ENCODE peak calls at places on chromosomes 6 and 20, in four cellular contexts. One of them, this sample, is unnamed.

GRCh38 chr6:137309078-137309762 is 90.0 kb upstream of the IFNGR1 start:
- DNase-seq in AG08395: peak
- DNase-seq in cardiac muscle cell: peak
- DNase-seq in M059J: peak
- DNase-seq in this sample: peak

GRCh38 chr6:116553451-116553850 is at the start of gene CALHM4:
- DNase-seq in AG08395: no peak
- DNase-seq in cardiac muscle cell: no peak
- DNase-seq in M059J: no peak
- DNase-seq in this sample: no peak

GRCh38 chr6:156807028-156807427 is 29.9 kb downstream of the ARID1B start:
- DNase-seq in cardiac muscle cell: no peak
- DNase-seq in M059J: no peak
- DNase-seq in AG08395: no peak
- DNase-seq in this sample: no peak

GRCh38 chr6:145137425-145137824 is 597.9 kb downstream of the EPM2A start:
- DNase-seq in cardiac muscle cell: peak
- DNase-seq in AG08395: peak
- DNase-seq in M059J: peak
- DNase-seq in this sample: peak

GRCh38 chr6:4603856-4604369 is 172.3 kb upstream of the CDYL start:
- DNase-seq in M059J: peak
- DNase-seq in cardiac muscle cell: no peak
- DNase-seq in AG08395: no peak
- DNase-seq in this sample: peak

GRCh38 chr6:132937466-132937906 is 123.1 kb downstream of the RPS12 start:
- DNase-seq in M059J: peak
- DNase-seq in AG08395: no peak
- DNase-seq in cardiac muscle cell: peak
- DNase-seq in this sample: peak

GRCh38 chr6:129673758-129674157 is 36.2 kb downstream of the ARHGAP18 start:
- DNase-seq in M059J: no peak
- DNase-seq in AG08395: no peak
- DNase-seq in cardiac muscle cell: no peak
- DNase-seq in this sample: peak

GRCh38 chr6:27275025-27275956 is 27.8 kb downstream of the PRSS16 start:
- DNase-seq in M059J: peak
- DNase-seq in AG08395: no peak
- DNase-seq in cardiac muscle cell: no peak
- DNase-seq in this sample: peak

GRCh38 chr6:149857541-149857940 is 6.6 kb downstream of the LRP11 start:
- DNase-seq in M059J: no peak
- DNase-seq in AG08395: no peak
- DNase-seq in cardiac muscle cell: no peak
- DNase-seq in this sample: no peak

GRCh38 chr20:54772931-54773642 is 297.7 kb downstream of the DOK5 start:
- DNase-seq in AG08395: no peak
- DNase-seq in M059J: no peak
- DNase-seq in cardiac muscle cell: peak
- DNase-seq in this sample: no peak

GRCh38 chr6:5763871-5764270 is 242.9 kb downstream of the NRN1 start:
- DNase-seq in AG08395: no peak
- DNase-seq in M059J: peak
- DNase-seq in cardiac muscle cell: no peak
- DNase-seq in this sample: peak

GRCh38 chr6:98942263-98942803 is 5.4 kb downstream of the FBXL4 start:
- DNase-seq in cardiac muscle cell: no peak
- DNase-seq in M059J: peak
- DNase-seq in AG08395: no peak
- DNase-seq in this sample: no peak

GRCh38 chr6:84089552-84089951 is 56.0 kb downstream of the MRAP2 start:
- DNase-seq in M059J: no peak
- DNase-seq in cardiac muscle cell: no peak
- DNase-seq in AG08395: no peak
- DNase-seq in this sample: no peak

GRCh38 chr6:142947702-142948480 is 2.9 kb upstream of the HIVEP2 start:
- DNase-seq in M059J: no peak
- DNase-seq in AG08395: no peak
- DNase-seq in cardiac muscle cell: no peak
- DNase-seq in this sample: no peak

GRCh38 chr20:46512943-46513844 is at the start of gene ZNF334:
- DNase-seq in AG08395: peak
- DNase-seq in M059J: peak
- DNase-seq in cardiac muscle cell: peak
- DNase-seq in this sample: peak

GRCh38 chr6:38445321-38445720 is 194.4 kb downstream of the BTBD9 start:
- DNase-seq in AG08395: no peak
- DNase-seq in M059J: no peak
- DNase-seq in cardiac muscle cell: no peak
- DNase-seq in this sample: peak

GRCh38 chr6:155994071-155994470 is 538.4 kb upstream of the NOX3 start:
- DNase-seq in cardiac muscle cell: no peak
- DNase-seq in M059J: no peak
- DNase-seq in AG08395: no peak
- DNase-seq in this sample: no peak

This sample was measured in iris pigment epithelial cell.